ENCODE peak calls at places on chromosomes 13 and 19, in eight cellular contexts. W, Q, U, D, M, B, N and L are unnamed samples.

GRCh38 chr19:13633109-13633508 is 126.8 kb upstream of the CACNA1A start:
- DNase-seq in W (no peak), M (no peak), U (peak), D (no peak), N (peak), B (peak), Q (no peak), L (no peak)

GRCh38 chr13:20353973-20354372 is 121.9 kb upstream of the GJB6 start:
- DNase-seq in B (peak), Q (no peak), W (no peak), M (no peak), U (no peak), N (no peak), D (peak), L (no peak)

GRCh38 chr13:111909501-111909900 is 157.4 kb upstream of the SOX1 start:
- DNase-seq in W (no peak), U (no peak), M (no peak), N (no peak), B (no peak), Q (peak), D (no peak), L (peak)

GRCh38 chr13:25916119-25916518 is 135.7 kb downstream of the SHISA2 start:
- DNase-seq in W (no peak), D (no peak), B (no peak), Q (no peak), U (no peak), N (no peak), M (no peak), L (no peak)

GRCh38 chr19:33064117-33064777 is 441 bp downstream of the RHPN2 start:
- DNase-seq in W (no peak), U (no peak), M (no peak), D (no peak), B (no peak), N (no peak), Q (no peak), L (no peak)

GRCh38 chr19:460877-461609 is at the start of gene SHC2:
- DNase-seq in U (no peak), Q (no peak), N (peak), B (no peak), W (no peak), M (no peak), D (no peak), L (no peak)

GRCh38 chr19:14479985-14480694 is 5.0 kb upstream of the PTGER1 start:
- DNase-seq in W (peak), N (peak), Q (no peak), M (no peak), B (no peak), D (peak), U (no peak), L (no peak)

GRCh38 chr19:17358395-17358794 is 18.7 kb downstream of the PLVAP start:
- DNase-seq in D (no peak), M (no peak), B (no peak), Q (no peak), U (no peak), W (no peak), N (no peak), L (no peak)

GRCh38 chr13:49779721-49780120 is 12.8 kb downstream of the KPNA3 start:
- DNase-seq in N (no peak), U (no peak), D (no peak), B (no peak), W (no peak), M (no peak), Q (no peak), L (no peak)

GRCh38 chr13:66994498-66995365 is 235.4 kb downstream of the PCDH9 start:
- DNase-seq in Q (no peak), N (no peak), U (no peak), W (no peak), D (no peak), M (no peak), B (no peak), L (no peak)

GRCh38 chr13:31909889-31910551 is 121.6 kb upstream of the FRY start:
- DNase-seq in U (no peak), N (peak), Q (no peak), B (peak), W (no peak), D (peak), M (peak), L (peak)

GRCh38 chr19:582497-583197 is 7.0 kb upstream of the HCN2 start:
- DNase-seq in Q (no peak), D (no peak), U (no peak), N (no peak), W (no peak), M (no peak), B (no peak), L (no peak)

GRCh38 chr19:23071087-23071511 is 45.7 kb upstream of the ZNF730 start:
- DNase-seq in N (no peak), B (no peak), Q (peak), M (no peak), D (no peak), U (no peak), W (no peak), L (no peak)

GRCh38 chr19:54123682-54124081 is 8.1 kb downstream of the PRPF31 start:
- DNase-seq in Q (no peak), D (no peak), M (no peak), B (no peak), U (no peak), N (no peak), W (no peak), L (no peak)

GRCh38 chr19:44662686-44663085 is 8.6 kb upstream of the CEACAM19 start:
- DNase-seq in M (no peak), U (peak), W (no peak), Q (no peak), N (no peak), B (no peak), D (no peak), L (no peak)

GRCh38 chr13:51380269-51380668 is 40.8 kb downstream of the SERPINE3 start:
- DNase-seq in Q (no peak), D (no peak), B (no peak), U (no peak), M (no peak), N (no peak), W (no peak), L (no peak)

GRCh38 chr19:1754651-1755466 is 1.6 kb downstream of the ONECUT3 start:
- DNase-seq in Q (no peak), W (no peak), D (peak), U (no peak), N (no peak), B (no peak), M (no peak), L (no peak)

GRCh38 chr19:39307822-39308530 is 11.8 kb downstream of the IFNL1 start:
- DNase-seq in U (no peak), W (no peak), N (no peak), B (no peak), D (no peak), M (no peak), Q (no peak), L (no peak)

GRCh38 chr19:18131841-18132596 is 20.9 kb upstream of the PIK3R2 start:
- DNase-seq in Q (no peak), W (no peak), N (no peak), U (no peak), M (no peak), B (no peak), D (no peak), L (no peak)

GRCh38 chr19:38815059-38816001 is 2.6 kb upstream of the LGALS4 start:
- DNase-seq in W (no peak), D (no peak), U (no peak), B (no peak), N (no peak), Q (no peak), M (no peak), L (no peak)

GRCh38 chr19:41426952-41427646 is at the start of gene B3GNT8:
- DNase-seq in U (peak), Q (peak), W (peak), B (no peak), D (peak), M (no peak), N (no peak), L (no peak)

GRCh38 chr13:60351326-60351725 is 45.7 kb upstream of the TDRD3 start:
- DNase-seq in M (no peak), D (no peak), N (no peak), U (peak), W (no peak), B (peak), Q (no peak), L (no peak)

GRCh38 chr13:89307278-89307677 is 1636.1 kb downstream of the SLITRK5 start:
- DNase-seq in D (no peak), Q (no peak), W (no peak), B (no peak), M (no peak), U (no peak), N (no peak), L (no peak)

GRCh38 chr19:22918221-22918620 is 84.8 kb downstream of the ZNF728 start:
- DNase-seq in U (no peak), N (no peak), D (no peak), W (no peak), Q (no peak), M (no peak), B (no peak), L (no peak)

GRCh38 chr19:720691-721160 is 12.0 kb downstream of the PALM start:
- DNase-seq in B (no peak), N (no peak), U (no peak), W (no peak), D (no peak), M (peak), Q (no peak), L (peak)

GRCh38 chr19:17424743-17425365 is 5.0 kb downstream of the MVB12A start:
- DNase-seq in B (peak), U (no peak), Q (no peak), D (peak), N (peak), W (no peak), M (no peak), L (peak)

GRCh38 chr13:111790621-111791020 is 276.3 kb upstream of the SOX1 start:
- DNase-seq in U (no peak), M (no peak), Q (no peak), W (no peak), N (no peak), B (no peak), D (no peak), L (no peak)

GRCh38 chr19:3056454-3057016 is 5.8 kb downstream of the TLE5 start:
- DNase-seq in M (no peak), U (no peak), B (no peak), N (peak), D (no peak), Q (no peak), W (no peak), L (no peak)